ENCODE peak calls at places on chromosome 4, in five cellular contexts. O, M, L, S and Q are unnamed samples.

GRCh38 chr4:171524913-171525312 is 288.3 kb upstream of the GALNTL6 start:
- DNase-seq in O (no peak), M (no peak), L (no peak), S (no peak), Q (no peak)

GRCh38 chr4:186852964-186853391 is 129.3 kb upstream of the FAT1 start:
- DNase-seq in O (no peak), M (no peak), L (no peak), S (no peak), Q (no peak)

GRCh38 chr4:129526812-129527211 is 430.9 kb downstream of the C4orf33 start:
- DNase-seq in O (no peak), M (no peak), L (no peak), S (no peak), Q (no peak)

GRCh38 chr4:128247906-128248305 is 39.7 kb downstream of the PGRMC2 start:
- DNase-seq in O (no peak), M (no peak), L (no peak), S (no peak), Q (no peak)

GRCh38 chr4:126898815-126899214 is 733.9 kb upstream of the INTU start:
- DNase-seq in O (no peak), M (no peak), L (no peak), S (no peak), Q (no peak)

GRCh38 chr4:41358626-41359025 is 101.9 kb downstream of the UCHL1 start:
- DNase-seq in O (no peak), M (peak; percentile 99), L (no peak), S (no peak), Q (peak; percentile 82)

GRCh38 chr4:148857234-148857972 is 415.2 kb upstream of the NR3C2 start:
- DNase-seq in O (no peak), M (no peak), L (no peak), S (no peak), Q (no peak)

GRCh38 chr4:146255874-146256273 is 41.5 kb downstream of the REELD1 start:
- DNase-seq in O (no peak), M (no peak), L (no peak), S (no peak), Q (no peak)

GRCh38 chr4:153790962-153791551 is 2.2 kb upstream of the SFRP2 start:
- DNase-seq in O (no peak), M (no peak), L (peak; percentile 68), S (no peak), Q (no peak)

GRCh38 chr4:95431678-95432077 is 117.1 kb downstream of the UNC5C start:
- DNase-seq in O (no peak), M (no peak), L (no peak), S (no peak), Q (no peak)

GRCh38 chr4:84492737-84493091 is 6.4 kb downstream of the NKX6-1 start:
- DNase-seq in O (no peak), M (no peak), L (no peak), S (no peak), Q (no peak)

GRCh38 chr4:173257732-173258717 is 76.1 kb downstream of the HMGB2 start:
- DNase-seq in O (peak; percentile 42), M (peak; percentile 47), L (peak; percentile 64), S (peak; percentile 24), Q (peak; percentile 37)

GRCh38 chr4:118867311-118868067 is 21.2 kb upstream of the SYNPO2 start:
- DNase-seq in O (no peak), M (no peak), L (no peak), S (no peak), Q (no peak)

GRCh38 chr4:5839751-5840674 is 52.9 kb downstream of the CRMP1 start:
- DNase-seq in O (peak; percentile 19), M (no peak), L (no peak), S (no peak), Q (no peak)

GRCh38 chr4:915041-915474 is 17.1 kb downstream of the GAK start:
- DNase-seq in O (no peak), M (no peak), L (no peak), S (no peak), Q (no peak)

GRCh38 chr4:10917475-10918103 is 233.0 kb upstream of the CLNK start:
- DNase-seq in O (peak; percentile 97), M (peak; percentile 98), L (no peak), S (no peak), Q (peak; percentile 89)

GRCh38 chr4:101695176-101695575 is 95.4 kb upstream of the BANK1 start:
- DNase-seq in O (no peak), M (no peak), L (no peak), S (no peak), Q (no peak)